ENCODE peak calls at places on chromosomes 5 and 9, in nine cellular contexts. V is CD4-positive, alpha-beta T cell; D is PC-9; G is astrocyte of the cerebellum; L is Ammon's horn; Q is GM04503; F is activated CD4-positive, alpha-beta T cell treated with anti-CD3 and anti-CD28 coated beads, Interleukin-2, amount 50 U/mL, for 1 hour; I is NCI-H345; S is ecto neural progenitor cell. O is an unnamed sample.

GRCh38 chr5:54362992-54363630 is 52.7 kb upstream of the ARL15 start:
- DNase-seq in V (no peak), D (no peak), G (no peak), L (no peak), Q (no peak), F (no peak), I (no peak), S (no peak), O (no peak)

GRCh38 chr9:72006481-72006880 is 53.9 kb downstream of the C9orf57 start:
- DNase-seq in V (no peak), D (no peak), G (no peak), L (no peak), Q (no peak), F (no peak), I (no peak), S (no peak), O (no peak)

GRCh38 chr9:3879315-3879714 is 353.5 kb upstream of the RFX3 start:
- DNase-seq in V (no peak), D (no peak), G (no peak), L (peak; percentile 34), Q (no peak), F (no peak), I (no peak), S (no peak), O (no peak)

GRCh38 chr5:71924980-71925379 is 182.3 kb upstream of the MAP1B start:
- DNase-seq in V (no peak), D (no peak), G (no peak), L (no peak), Q (peak; percentile 19), F (no peak), I (peak; percentile 18), S (no peak), O (peak; percentile 28)

GRCh38 chr5:125411163-125412050 is 665.0 kb upstream of the ZNF608 start:
- DNase-seq in V (no peak), D (no peak), G (no peak), L (peak; percentile 59), Q (no peak), F (no peak), I (no peak), S (peak; percentile 42), O (no peak)

GRCh38 chr5:10452768-10453331 is 11.2 kb downstream of the ROPN1L start:
- DNase-seq in V (no peak), D (peak; percentile 62), G (peak; percentile 83), L (peak; percentile 92), Q (no peak), F (no peak), I (peak; percentile 62), S (no peak), O (peak; percentile 82)

GRCh38 chr5:80960531-80961375 is 590 bp downstream of the RASGRF2 start:
- DNase-seq in V (peak; percentile 33), D (peak; percentile 8), G (no peak), L (no peak), Q (no peak), F (peak; percentile 44), I (no peak), S (peak; percentile 63), O (no peak)

GRCh38 chr9:89274838-89275237 is 36.2 kb upstream of the CKS2 start:
- DNase-seq in V (no peak), D (no peak), G (peak; percentile 53), L (no peak), Q (peak; percentile 96), F (no peak), I (no peak), S (no peak), O (no peak)

GRCh38 chr5:143008809-143009521 is 238.8 kb downstream of the ARHGAP26 start:
- DNase-seq in V (peak; percentile 36), D (peak; percentile 16), G (peak; percentile 60), L (peak; percentile 28), Q (peak; percentile 80), F (peak; percentile 59), I (peak; percentile 28), S (no peak), O (peak; percentile 93)

GRCh38 chr5:107472620-107473064 is 198.1 kb downstream of the EFNA5 start:
- DNase-seq in V (no peak), D (peak; percentile 35), G (no peak), L (no peak), Q (no peak), F (no peak), I (peak; percentile 27), S (no peak), O (no peak)

GRCh38 chr9:20835364-20836286 is 151.6 kb downstream of the FOCAD start:
- DNase-seq in V (no peak), D (peak; percentile 2), G (no peak), L (no peak), Q (no peak), F (no peak), I (no peak), S (no peak), O (no peak)

GRCh38 chr9:131181091-131181681 is 55.8 kb downstream of the NUP214 start:
- DNase-seq in V (no peak), D (no peak), G (no peak), L (no peak), Q (no peak), F (no peak), I (no peak), S (no peak), O (no peak)

GRCh38 chr5:53249529-53249928 is 140.0 kb upstream of the MOCS2 start:
- DNase-seq in V (no peak), D (peak; percentile 36), G (peak; percentile 94), L (no peak), Q (peak; percentile 91), F (no peak), I (no peak), S (no peak), O (peak; percentile 20)

GRCh38 chr5:167835146-167835545 is 456.3 kb upstream of the WWC1 start:
- DNase-seq in V (no peak), D (no peak), G (no peak), L (no peak), Q (no peak), F (no peak), I (no peak), S (no peak), O (no peak)

GRCh38 chr5:135645336-135645735 is 66.5 kb upstream of the CXCL14 start:
- DNase-seq in V (no peak), D (no peak), G (no peak), L (no peak), Q (no peak), F (no peak), I (no peak), S (no peak), O (no peak)

GRCh38 chr5:73890569-73890968 is 264.6 kb downstream of the ARHGEF28 start:
- DNase-seq in V (no peak), D (no peak), G (no peak), L (no peak), Q (no peak), F (no peak), I (no peak), S (no peak), O (no peak)

GRCh38 chr5:132134384-132134783 is 60.8 kb downstream of the CSF2 start:
- DNase-seq in V (no peak), D (no peak), G (no peak), L (no peak), Q (no peak), F (no peak), I (no peak), S (no peak), O (no peak)

GRCh38 chr9:113355197-113355596 is 5.9 kb downstream of the BSPRY start:
- DNase-seq in V (no peak), D (no peak), G (no peak), L (no peak), Q (no peak), F (no peak), I (no peak), S (no peak), O (no peak)